ENCODE peak calls at places on chromosomes 13 and 19, in ten cellular contexts. I, M, F, A, E, P, V, N, H and K are unnamed samples.

GRCh38 chr19:461664-462551 is 1.1 kb upstream of the SHC2 start:
- DNase-seq in V (no peak), E (no peak), I (peak; percentile 92), N (peak; percentile 35), M (no peak), P (no peak), H (no peak), A (no peak), F (no peak), K (no peak)

GRCh38 chr13:61128850-61129645 is 286.6 kb downstream of the PCDH20 start:
- DNase-seq in A (no peak), I (no peak), F (no peak), V (no peak), N (no peak), H (no peak), E (no peak), P (peak; percentile 13), M (no peak), K (no peak)

GRCh38 chr13:77511552-77511951 is 24.0 kb upstream of the SCEL start:
- DNase-seq in N (no peak), P (no peak), F (no peak), H (no peak), M (no peak), V (no peak), E (no peak), I (no peak), A (peak; percentile 34), K (peak; percentile 33)

GRCh38 chr19:47106819-47107200 is 6.8 kb downstream of the ZC3H4 start:
- DNase-seq in A (peak; percentile 84), I (no peak), N (no peak), V (no peak), E (no peak), H (no peak), P (no peak), F (no peak), M (no peak), K (peak; percentile 31)

GRCh38 chr19:3494051-3494450 is 6.4 kb downstream of the DOHH start:
- DNase-seq in F (no peak), M (no peak), A (no peak), E (no peak), N (peak; percentile 58), I (no peak), V (no peak), H (no peak), P (no peak), K (no peak)

GRCh38 chr19:47644743-47645499 is 36.0 kb downstream of the BICRA start:
- DNase-seq in A (no peak), V (peak; percentile 55), E (peak; percentile 28), M (no peak), H (no peak), I (no peak), N (no peak), P (no peak), F (no peak), K (peak; percentile 18)

GRCh38 chr19:6110360-6110977 is at the start of gene RFX2:
- DNase-seq in H (peak; percentile 97), P (peak; percentile 93), E (peak; percentile 99), N (peak; percentile 99), I (peak; percentile 99), V (peak; percentile 98), M (peak; percentile 99), F (peak; percentile 99), A (peak; percentile 97), K (peak; percentile 99)

GRCh38 chr13:21812192-21812626 is 141.3 kb downstream of the FGF9 start:
- DNase-seq in A (no peak), E (no peak), F (no peak), P (no peak), I (peak; percentile 6), N (no peak), M (peak; percentile 59), V (no peak), H (no peak), K (no peak)

GRCh38 chr19:14161305-14161704 is 24.9 kb upstream of the ASF1B start:
- DNase-seq in I (no peak), V (no peak), M (no peak), E (no peak), H (no peak), A (no peak), F (no peak), P (no peak), N (no peak), K (no peak)

GRCh38 chr13:89061821-89062220 is 1390.7 kb downstream of the SLITRK5 start:
- DNase-seq in H (no peak), E (no peak), F (no peak), P (no peak), M (no peak), I (peak; percentile 8), A (no peak), V (no peak), N (no peak), K (no peak)

GRCh38 chr19:40280608-40281221 is 4.4 kb downstream of the AKT2 start:
- DNase-seq in H (no peak), V (no peak), F (no peak), P (no peak), E (peak; percentile 59), N (no peak), M (no peak), I (peak; percentile 51), A (no peak), K (no peak)

GRCh38 chr13:73090116-73090811 is 31.5 kb downstream of the KLF5 start:
- DNase-seq in M (no peak), H (peak; percentile 78), N (peak; percentile 82), E (no peak), I (peak; percentile 58), F (no peak), A (peak; percentile 80), V (peak; percentile 69), P (peak; percentile 98), K (peak; percentile 78)

GRCh38 chr13:71727036-71727435 is 140.0 kb downstream of the DACH1 start:
- DNase-seq in I (no peak), V (no peak), E (no peak), N (no peak), A (no peak), P (no peak), M (no peak), H (no peak), F (no peak), K (no peak)

GRCh38 chr13:24747248-24748151 is 16.5 kb upstream of the RNF17 start:
- DNase-seq in A (no peak), I (no peak), H (no peak), F (peak; percentile 51), P (no peak), M (no peak), V (peak; percentile 16), N (no peak), E (no peak), K (no peak)

DNA sequence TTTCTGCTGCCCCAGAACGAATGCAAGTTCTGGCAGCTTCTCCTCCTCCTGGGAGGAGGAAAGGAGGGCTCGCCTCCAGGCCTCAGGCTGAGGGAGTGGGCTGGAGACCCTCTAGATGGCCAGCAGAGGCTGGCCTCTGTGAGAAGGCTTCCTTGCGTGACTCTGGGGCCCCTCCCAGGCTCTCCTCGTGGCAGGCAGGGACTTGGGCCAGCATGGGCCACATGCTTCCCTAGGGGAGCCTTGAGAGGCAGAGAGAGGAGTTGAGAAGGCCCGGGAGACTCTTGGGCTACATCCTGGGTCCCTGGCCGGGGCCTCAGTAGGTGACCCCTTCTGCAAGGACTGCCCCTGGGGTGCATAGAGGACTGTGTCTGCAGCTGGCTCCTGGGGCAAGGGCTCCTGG is 25.9 kb downstream of the LYL1 start:
- DNase-seq in I (no peak), N (no peak), E (no peak), H (no peak), P (no peak), M (no peak), F (no peak), A (no peak), V (no peak), K (no peak)
- TF ChIP-seq CTCF in I (no peak), N (no peak), E (no peak), H (no peak), P (no peak), M (no peak), F (no peak), A (no peak), V (no peak), K (no peak)

GRCh38 chr13:107141767-107142166 is 573.8 kb upstream of the ARGLU1 start:
- DNase-seq in A (no peak), I (no peak), H (no peak), N (no peak), M (no peak), F (no peak), P (no peak), E (no peak), V (no peak), K (no peak)

GRCh38 chr13:107138987-107139386 is 571.0 kb upstream of the ARGLU1 start:
- DNase-seq in M (no peak), H (no peak), A (no peak), P (no peak), V (no peak), E (no peak), N (no peak), I (no peak), F (no peak), K (no peak)

GRCh38 chr13:107133950-107134349 is 566.0 kb upstream of the ARGLU1 start:
- DNase-seq in A (no peak), P (no peak), N (no peak), H (no peak), M (no peak), E (no peak), F (no peak), V (no peak), I (no peak), K (no peak)

GRCh38 chr13:107144432-107144831 is 576.5 kb upstream of the ARGLU1 start:
- DNase-seq in V (peak; percentile 14), P (peak; percentile 7), F (no peak), E (no peak), H (no peak), M (no peak), N (no peak), I (no peak), A (peak; percentile 5), K (peak; percentile 15)

DNA sequence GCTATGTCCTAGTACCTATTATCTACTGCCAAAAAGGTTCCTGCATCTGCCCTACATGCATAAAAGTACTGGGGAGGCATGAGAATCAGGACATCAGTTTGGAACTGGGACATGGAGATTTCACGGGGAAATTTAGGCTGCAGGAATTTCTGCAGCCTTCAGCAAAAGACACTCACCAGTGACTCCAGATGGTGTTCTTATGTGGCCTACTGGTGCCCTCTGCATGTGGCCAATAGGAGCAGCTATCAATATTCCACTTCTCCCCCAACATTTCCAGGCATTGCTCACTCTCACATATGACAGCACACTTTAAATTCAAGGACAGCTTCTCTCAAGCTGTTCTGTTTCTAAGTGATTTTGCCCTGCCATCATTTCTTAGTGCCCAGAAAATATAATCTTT is 570.5 kb upstream of the ARGLU1 start:
- DNase-seq in V (no peak), E (no peak), I (no peak), M (no peak), A (peak; percentile 1), F (no peak), P (no peak), H (no peak), N (peak; percentile 28), K (no peak)
- TF ChIP-seq CTCF in V (no peak), E (no peak), I (no peak), M (no peak), A (no peak), F (no peak), P (no peak), H (no peak), N (peak; percentile 19), K (no peak)

GRCh38 chr19:42576241-42576640 is 18.5 kb downstream of the CEACAM8 start:
- DNase-seq in F (no peak), E (no peak), N (no peak), H (no peak), A (no peak), P (no peak), V (no peak), I (no peak), M (no peak), K (no peak)
- TF ChIP-seq CTCF in F (no peak), E (no peak), N (no peak), H (no peak), A (no peak), P (no peak), V (no peak), I (no peak), M (no peak), K (no peak)

GRCh38 chr19:16623576-16623975 is 4.4 kb downstream of the MED26 start:
- DNase-seq in F (no peak), H (no peak), A (no peak), M (no peak), I (no peak), E (peak; percentile 8), N (no peak), P (no peak), V (no peak), K (no peak)
- TF ChIP-seq CTCF in F (peak; percentile 51), H (no peak), A (no peak), M (no peak), I (no peak), E (no peak), N (no peak), P (no peak), V (no peak), K (no peak)